ENCODE peak calls at places on chromosomes 6 and 20, in four cellular contexts. One of them, this sample, is unnamed.

GRCh38 chr6:169689247-169689646 is 12.6 kb downstream of the WDR27 start:
- DNase-seq in SK-MEL-5: no peak
- DNase-seq in AML-193: no peak
- DNase-seq in NT2/D1: no peak
- DNase-seq in this sample: no peak

GRCh38 chr6:150297327-150298028 is 71.3 kb upstream of the IYD start:
- DNase-seq in NT2/D1: no peak
- DNase-seq in AML-193: no peak
- DNase-seq in SK-MEL-5: no peak
- DNase-seq in this sample: no peak

GRCh38 chr20:46708172-46708860 is 1.1 kb upstream of the SLC2A10 start:
- DNase-seq in SK-MEL-5: no peak
- DNase-seq in AML-193: no peak
- DNase-seq in NT2/D1: no peak
- DNase-seq in this sample: no peak

GRCh38 chr6:48429610-48430009 is 318.6 kb upstream of the PTCHD4 start:
- DNase-seq in NT2/D1: no peak
- DNase-seq in AML-193: no peak
- DNase-seq in SK-MEL-5: no peak
- DNase-seq in this sample: no peak

GRCh38 chr20:38167851-38168760 is 3.0 kb upstream of the TGM2 start:
- DNase-seq in SK-MEL-5: no peak
- DNase-seq in NT2/D1: no peak
- DNase-seq in AML-193: peak
- DNase-seq in this sample: no peak

GRCh38 chr6:11538049-11538798 is 675 bp downstream of the TMEM170B start:
- DNase-seq in SK-MEL-5: peak
- DNase-seq in AML-193: peak
- DNase-seq in NT2/D1: no peak
- DNase-seq in this sample: peak

GRCh38 chr20:7493311-7493710 is 446.9 kb downstream of the HAO1 start:
- DNase-seq in AML-193: no peak
- DNase-seq in NT2/D1: no peak
- DNase-seq in SK-MEL-5: no peak
- DNase-seq in this sample: no peak

GRCh38 chr6:11380549-11380948 is 148.1 kb upstream of the NEDD9 start:
- DNase-seq in NT2/D1: no peak
- DNase-seq in SK-MEL-5: no peak
- DNase-seq in AML-193: no peak
- DNase-seq in this sample: no peak

GRCh38 chr6:44217332-44218143 is 812 bp downstream of the MYMX start:
- DNase-seq in NT2/D1: no peak
- DNase-seq in SK-MEL-5: no peak
- DNase-seq in AML-193: no peak
- DNase-seq in this sample: no peak

GRCh38 chr20:32404017-32404416 is 45.9 kb downstream of the ASXL1 start:
- DNase-seq in SK-MEL-5: no peak
- DNase-seq in NT2/D1: no peak
- DNase-seq in AML-193: no peak
- DNase-seq in this sample: no peak

GRCh38 chr6:65182681-65183080 is 524.3 kb downstream of the EYS start:
- DNase-seq in NT2/D1: no peak
- DNase-seq in SK-MEL-5: no peak
- DNase-seq in AML-193: no peak
- DNase-seq in this sample: no peak

GRCh38 chr6:153024401-153025017 is 22.0 kb upstream of the MTRF1L start:
- DNase-seq in SK-MEL-5: peak
- DNase-seq in NT2/D1: no peak
- DNase-seq in AML-193: peak
- DNase-seq in this sample: peak

GRCh38 chr20:61833807-61834610 is 231.7 kb downstream of the TAF4 start:
- DNase-seq in NT2/D1: no peak
- DNase-seq in SK-MEL-5: peak
- DNase-seq in AML-193: no peak
- DNase-seq in this sample: no peak

GRCh38 chr6:2733324-2733723 is 17.4 kb downstream of the MYLK4 start:
- DNase-seq in NT2/D1: no peak
- DNase-seq in AML-193: peak
- DNase-seq in SK-MEL-5: no peak
- DNase-seq in this sample: no peak

GRCh38 chr6:35833534-35833933 is 28.4 kb downstream of the LHFPL5 start:
- DNase-seq in SK-MEL-5: no peak
- DNase-seq in AML-193: peak
- DNase-seq in NT2/D1: no peak
- DNase-seq in this sample: no peak

This sample was measured in neuronal stem cell.